ENCODE peak calls at places on chromosome 5, in nine cellular contexts. One of them, this sample, is unnamed.

GRCh38 chr5:138849882-138850281 is 25.3 kb downstream of the LRRTM2 start:
- DNase-seq in astrocyte: no peak
- DNase-seq in gastrocnemius medialis: no peak
- DNase-seq in lower lobe of right lung: no peak
- DNase-seq in bronchial epithelial cell: no peak
- DNase-seq in spleen: no peak
- DNase-seq in right atrium auricular region: no peak
- DNase-seq in cardiac fibroblast: no peak
- DNase-seq in A549: no peak
- DNase-seq in this sample: no peak

GRCh38 chr5:41637869-41638268 is 127.5 kb upstream of the PLCXD3 start:
- DNase-seq in cardiac fibroblast: no peak
- DNase-seq in lower lobe of right lung: no peak
- DNase-seq in bronchial epithelial cell: no peak
- DNase-seq in gastrocnemius medialis: no peak
- DNase-seq in astrocyte: no peak
- DNase-seq in spleen: no peak
- DNase-seq in A549: peak
- DNase-seq in right atrium auricular region: no peak
- DNase-seq in this sample: no peak

GRCh38 chr5:16869821-16870796 is 66.0 kb downstream of the MYO10 start:
- DNase-seq in A549: peak
- DNase-seq in bronchial epithelial cell: peak
- DNase-seq in gastrocnemius medialis: peak
- DNase-seq in spleen: no peak
- DNase-seq in astrocyte: peak
- DNase-seq in cardiac fibroblast: no peak
- DNase-seq in right atrium auricular region: no peak
- DNase-seq in lower lobe of right lung: no peak
- DNase-seq in this sample: no peak

GRCh38 chr5:113776832-113777525 is 263.5 kb downstream of the YTHDC2 start:
- DNase-seq in cardiac fibroblast: peak
- DNase-seq in astrocyte: peak
- DNase-seq in gastrocnemius medialis: no peak
- DNase-seq in spleen: no peak
- DNase-seq in right atrium auricular region: no peak
- DNase-seq in lower lobe of right lung: no peak
- DNase-seq in A549: no peak
- DNase-seq in bronchial epithelial cell: no peak
- DNase-seq in this sample: peak

GRCh38 chr5:148623101-148623500 is 31.2 kb downstream of the HTR4 start:
- DNase-seq in lower lobe of right lung: no peak
- DNase-seq in astrocyte: no peak
- DNase-seq in right atrium auricular region: no peak
- DNase-seq in gastrocnemius medialis: no peak
- DNase-seq in bronchial epithelial cell: no peak
- DNase-seq in A549: no peak
- DNase-seq in spleen: no peak
- DNase-seq in cardiac fibroblast: no peak
- DNase-seq in this sample: no peak

GRCh38 chr5:1479581-1480188 is 34.4 kb upstream of the SLC6A3 start:
- DNase-seq in astrocyte: no peak
- DNase-seq in A549: peak
- DNase-seq in gastrocnemius medialis: peak
- DNase-seq in right atrium auricular region: peak
- DNase-seq in bronchial epithelial cell: peak
- DNase-seq in cardiac fibroblast: peak
- DNase-seq in spleen: peak
- DNase-seq in lower lobe of right lung: peak
- DNase-seq in this sample: peak

GRCh38 chr5:106121972-106122605 is 1548.6 kb downstream of the EFNA5 start:
- DNase-seq in astrocyte: no peak
- DNase-seq in gastrocnemius medialis: no peak
- DNase-seq in A549: peak
- DNase-seq in lower lobe of right lung: no peak
- DNase-seq in spleen: no peak
- DNase-seq in bronchial epithelial cell: peak
- DNase-seq in cardiac fibroblast: peak
- DNase-seq in right atrium auricular region: no peak
- DNase-seq in this sample: peak

GRCh38 chr5:87787640-87788039 is 374.9 kb upstream of the CCNH start:
- DNase-seq in cardiac fibroblast: no peak
- DNase-seq in bronchial epithelial cell: no peak
- DNase-seq in A549: no peak
- DNase-seq in lower lobe of right lung: no peak
- DNase-seq in gastrocnemius medialis: no peak
- DNase-seq in astrocyte: no peak
- DNase-seq in spleen: no peak
- DNase-seq in right atrium auricular region: no peak
- DNase-seq in this sample: no peak

GRCh38 chr5:166910995-166911394 is 1380.5 kb upstream of the WWC1 start:
- DNase-seq in A549: no peak
- DNase-seq in lower lobe of right lung: no peak
- DNase-seq in gastrocnemius medialis: no peak
- DNase-seq in spleen: no peak
- DNase-seq in astrocyte: no peak
- DNase-seq in right atrium auricular region: no peak
- DNase-seq in cardiac fibroblast: no peak
- DNase-seq in bronchial epithelial cell: no peak
- DNase-seq in this sample: no peak

GRCh38 chr5:150055707-150056443 is 30.5 kb downstream of the CSF1R start:
- DNase-seq in cardiac fibroblast: no peak
- DNase-seq in A549: no peak
- DNase-seq in astrocyte: no peak
- DNase-seq in right atrium auricular region: no peak
- DNase-seq in gastrocnemius medialis: no peak
- DNase-seq in bronchial epithelial cell: no peak
- DNase-seq in lower lobe of right lung: no peak
- DNase-seq in spleen: no peak
- DNase-seq in this sample: no peak

GRCh38 chr5:60538955-60539866 is 160.8 kb downstream of the DEPDC1B start:
- DNase-seq in astrocyte: no peak
- DNase-seq in bronchial epithelial cell: no peak
- DNase-seq in cardiac fibroblast: peak
- DNase-seq in spleen: no peak
- DNase-seq in A549: peak
- DNase-seq in lower lobe of right lung: no peak
- DNase-seq in right atrium auricular region: no peak
- DNase-seq in gastrocnemius medialis: no peak
- DNase-seq in this sample: peak

GRCh38 chr5:22889714-22890113 is 36.6 kb upstream of the CDH12 start:
- DNase-seq in spleen: no peak
- DNase-seq in bronchial epithelial cell: no peak
- DNase-seq in gastrocnemius medialis: no peak
- DNase-seq in cardiac fibroblast: no peak
- DNase-seq in right atrium auricular region: no peak
- DNase-seq in astrocyte: no peak
- DNase-seq in A549: no peak
- DNase-seq in lower lobe of right lung: no peak
- DNase-seq in this sample: no peak

DNA sequence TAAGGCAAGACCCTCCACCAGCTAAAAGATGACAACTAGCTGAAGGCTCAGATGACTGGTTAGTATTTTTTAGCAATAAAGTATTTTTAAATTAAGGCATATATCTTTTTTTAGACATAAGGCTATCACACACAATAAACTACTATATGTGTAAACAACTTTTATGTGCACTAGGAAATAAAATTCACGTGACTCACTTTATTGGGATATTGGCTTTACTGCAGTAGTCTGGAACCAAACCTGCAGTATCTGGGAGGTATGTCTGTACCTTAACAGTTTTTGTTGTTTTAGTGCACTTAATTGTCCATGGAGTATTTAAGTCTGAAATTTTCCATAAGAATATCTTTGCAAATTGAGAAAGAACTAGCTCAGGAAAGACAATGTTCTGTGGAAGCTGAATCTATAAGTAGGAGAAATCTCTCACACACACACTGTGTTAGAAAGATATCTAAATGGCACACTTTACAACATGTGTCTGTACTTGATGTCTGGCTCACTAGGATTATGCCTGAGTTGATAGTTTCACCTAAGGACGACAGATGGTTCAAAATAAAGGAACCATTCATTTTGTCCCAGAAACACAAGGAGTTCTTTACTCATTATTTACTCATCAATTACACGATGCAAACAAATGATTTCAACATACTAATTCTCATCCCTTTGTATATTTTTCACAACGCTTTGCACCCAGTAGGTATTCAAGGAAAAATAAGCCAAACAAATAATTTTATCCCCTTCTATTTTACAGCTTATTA is 4.6 kb downstream of the RAPGEF6 start:
- DNase-seq in gastrocnemius medialis: no peak
- DNase-seq in A549: no peak
- DNase-seq in cardiac fibroblast: no peak
- DNase-seq in astrocyte: no peak
- DNase-seq in spleen: no peak
- DNase-seq in lower lobe of right lung: no peak
- DNase-seq in right atrium auricular region: no peak
- DNase-seq in bronchial epithelial cell: peak
- DNase-seq in this sample: no peak
- H3K4me3 ChIP-seq in gastrocnemius medialis: no peak
- H3K4me3 ChIP-seq in A549: no peak
- H3K4me3 ChIP-seq in cardiac fibroblast: no peak
- H3K4me3 ChIP-seq in astrocyte: no peak
- H3K4me3 ChIP-seq in spleen: no peak
- H3K4me3 ChIP-seq in lower lobe of right lung: no peak
- H3K4me3 ChIP-seq in right atrium auricular region: no peak
- H3K4me3 ChIP-seq in bronchial epithelial cell: no peak
- H3K4me3 ChIP-seq in this sample: no peak

GRCh38 chr5:79511945-79512493 is 1.9 kb downstream of the HOMER1 start:
- DNase-seq in bronchial epithelial cell: no peak
- DNase-seq in cardiac fibroblast: peak
- DNase-seq in right atrium auricular region: no peak
- DNase-seq in spleen: no peak
- DNase-seq in A549: no peak
- DNase-seq in astrocyte: no peak
- DNase-seq in gastrocnemius medialis: no peak
- DNase-seq in lower lobe of right lung: no peak
- DNase-seq in this sample: no peak

GRCh38 chr5:79514391-79515105 is 614 bp upstream of the HOMER1 start:
- DNase-seq in A549: peak
- DNase-seq in spleen: peak
- DNase-seq in lower lobe of right lung: peak
- DNase-seq in gastrocnemius medialis: peak
- DNase-seq in bronchial epithelial cell: peak
- DNase-seq in cardiac fibroblast: peak
- DNase-seq in right atrium auricular region: peak
- DNase-seq in astrocyte: peak
- DNase-seq in this sample: peak

GRCh38 chr5:79512692-79513518 is 1.0 kb downstream of the HOMER1 start:
- DNase-seq in A549: no peak
- DNase-seq in spleen: no peak
- DNase-seq in astrocyte: no peak
- DNase-seq in cardiac fibroblast: peak
- DNase-seq in gastrocnemius medialis: peak
- DNase-seq in right atrium auricular region: no peak
- DNase-seq in lower lobe of right lung: no peak
- DNase-seq in bronchial epithelial cell: peak
- DNase-seq in this sample: peak

GRCh38 chr5:79510638-79511037 is 3.3 kb downstream of the HOMER1 start:
- DNase-seq in A549: no peak
- DNase-seq in right atrium auricular region: no peak
- DNase-seq in lower lobe of right lung: no peak
- DNase-seq in cardiac fibroblast: no peak
- DNase-seq in bronchial epithelial cell: no peak
- DNase-seq in astrocyte: no peak
- DNase-seq in gastrocnemius medialis: no peak
- DNase-seq in spleen: no peak
- DNase-seq in this sample: no peak

DNA sequence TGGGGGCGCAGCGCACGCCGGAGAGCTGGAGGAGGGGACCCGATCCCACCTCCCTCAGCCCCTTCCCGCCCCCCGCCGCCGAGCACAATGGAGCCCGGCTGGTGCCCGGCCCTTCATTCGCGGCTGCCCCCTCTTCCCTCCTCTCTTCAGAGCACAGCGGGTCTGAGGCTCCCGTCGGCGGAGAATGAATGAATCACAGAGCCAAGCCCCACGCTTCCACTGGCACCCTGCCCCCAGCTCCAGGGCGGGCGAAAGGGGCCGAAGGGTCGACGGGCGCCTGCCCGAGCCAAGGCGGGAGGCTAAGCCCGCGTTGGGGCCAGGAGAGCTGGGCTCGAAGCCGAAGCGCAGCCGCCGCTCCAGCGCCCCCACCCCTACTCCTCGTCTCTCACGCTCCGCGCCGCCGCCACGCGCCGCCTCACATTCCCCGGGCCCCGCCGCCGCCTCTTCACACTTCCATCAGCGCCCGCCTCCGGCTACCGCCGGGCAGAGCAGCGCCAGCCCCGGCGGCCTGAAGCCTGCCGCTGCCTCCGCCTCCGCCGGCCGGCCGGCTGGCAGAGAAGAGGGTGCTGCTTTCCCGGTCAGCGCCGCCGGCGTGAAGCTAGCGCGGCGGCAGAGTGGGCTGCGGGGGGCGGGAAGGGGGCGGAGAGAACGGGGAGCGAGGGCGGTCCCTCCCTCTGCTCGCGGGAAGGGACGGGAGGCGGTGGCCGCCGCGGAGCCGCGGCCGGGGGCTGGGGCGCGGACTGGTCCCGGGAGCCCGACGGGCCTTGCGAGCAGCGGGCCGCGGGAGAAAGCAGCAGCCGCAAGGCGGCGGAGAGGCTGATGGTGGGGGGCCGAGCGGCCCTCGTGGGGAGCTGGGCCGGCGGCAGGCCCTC is at the start of gene HOMER1:
- DNase-seq in bronchial epithelial cell: peak
- DNase-seq in A549: peak
- DNase-seq in gastrocnemius medialis: peak
- DNase-seq in right atrium auricular region: no peak
- DNase-seq in cardiac fibroblast: peak
- DNase-seq in astrocyte: peak
- DNase-seq in lower lobe of right lung: peak
- DNase-seq in spleen: peak
- DNase-seq in this sample: peak
- TF ChIP-seq CTCF in bronchial epithelial cell: peak
- TF ChIP-seq CTCF in A549: peak
- TF ChIP-seq CTCF in gastrocnemius medialis: no peak
- TF ChIP-seq CTCF in right atrium auricular region: no peak
- TF ChIP-seq CTCF in cardiac fibroblast: no peak
- TF ChIP-seq CTCF in astrocyte: no peak
- TF ChIP-seq CTCF in lower lobe of right lung: no peak
- TF ChIP-seq CTCF in spleen: peak
- TF ChIP-seq CTCF in this sample: no peak

DNA sequence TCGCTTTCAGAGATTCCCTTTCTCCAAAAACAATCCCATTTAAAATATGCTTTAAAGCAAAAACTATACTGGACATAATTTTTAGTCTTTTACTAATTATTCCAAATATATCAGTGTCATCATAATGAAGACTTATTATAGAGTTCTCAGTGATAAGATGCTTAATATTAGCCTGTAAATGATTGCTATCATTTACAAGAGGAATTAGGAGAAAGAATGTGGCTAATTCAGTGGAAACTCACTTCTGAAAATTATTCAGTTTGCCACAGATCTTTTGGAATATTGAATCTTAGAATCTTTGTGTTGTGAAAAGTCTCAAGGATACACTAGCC is 24.7 kb upstream of the GLRX start:
- DNase-seq in cardiac fibroblast: no peak
- DNase-seq in right atrium auricular region: no peak
- DNase-seq in astrocyte: no peak
- DNase-seq in bronchial epithelial cell: no peak
- DNase-seq in lower lobe of right lung: no peak
- DNase-seq in spleen: no peak
- DNase-seq in gastrocnemius medialis: no peak
- DNase-seq in A549: no peak
- DNase-seq in this sample: no peak
- H3K4me3 ChIP-seq in cardiac fibroblast: no peak
- H3K4me3 ChIP-seq in right atrium auricular region: no peak
- H3K4me3 ChIP-seq in astrocyte: no peak
- H3K4me3 ChIP-seq in bronchial epithelial cell: no peak
- H3K4me3 ChIP-seq in lower lobe of right lung: no peak
- H3K4me3 ChIP-seq in spleen: no peak
- H3K4me3 ChIP-seq in gastrocnemius medialis: no peak
- H3K4me3 ChIP-seq in A549: no peak
- H3K4me3 ChIP-seq in this sample: no peak

GRCh38 chr5:181188700-181189362 is 16.2 kb downstream of the TRIM7 start:
- DNase-seq in lower lobe of right lung: peak
- DNase-seq in gastrocnemius medialis: peak
- DNase-seq in A549: peak
- DNase-seq in cardiac fibroblast: peak
- DNase-seq in right atrium auricular region: peak
- DNase-seq in bronchial epithelial cell: peak
- DNase-seq in spleen: peak
- DNase-seq in astrocyte: no peak
- DNase-seq in this sample: peak
- TF ChIP-seq CTCF in lower lobe of right lung: no peak
- TF ChIP-seq CTCF in gastrocnemius medialis: no peak
- TF ChIP-seq CTCF in A549: no peak
- TF ChIP-seq CTCF in cardiac fibroblast: no peak
- TF ChIP-seq CTCF in right atrium auricular region: no peak
- TF ChIP-seq CTCF in bronchial epithelial cell: no peak
- TF ChIP-seq CTCF in spleen: no peak
- TF ChIP-seq CTCF in astrocyte: no peak
- TF ChIP-seq CTCF in this sample: peak